ENCODE peak calls at places on chromosomes 16 and 17, in eight cellular contexts. D is fibroblast of pulmonary artery, P is keratinocyte, Y is HFFc6, I is neural crest cell, O is psoas muscle, H is A549, J is astrocyte of the spinal cord. C is an unnamed sample.

GRCh38 chr17:50686494-50687199 is 21.1 kb downstream of the ANKRD40 start:
- DNase-seq in D (peak), P (no peak), Y (peak), I (no peak), O (peak), H (peak), J (peak), C (no peak)

GRCh38 chr17:30222741-30223175 is 12.7 kb downstream of the SLC6A4 start:
- DNase-seq in D (no peak), P (no peak), Y (no peak), I (no peak), O (no peak), H (no peak), J (no peak), C (no peak)

GRCh38 chr16:14337303-14338191 is 266.4 kb downstream of the MRTFB start:
- DNase-seq in D (peak), P (no peak), Y (no peak), I (no peak), O (peak), H (no peak), J (no peak), C (no peak)

GRCh38 chr17:46179375-46179999 is 13.7 kb downstream of the KANSL1 start:
- DNase-seq in D (no peak), P (no peak), Y (no peak), I (no peak), O (no peak), H (no peak), J (no peak), C (no peak)

GRCh38 chr17:9284884-9285283 is 263.6 kb downstream of the NTN1 start:
- DNase-seq in D (no peak), P (no peak), Y (no peak), I (no peak), O (no peak), H (no peak), J (no peak), C (no peak)

GRCh38 chr16:49543315-49543946 is 169.8 kb downstream of the C16orf78 start:
- DNase-seq in D (no peak), P (no peak), Y (no peak), I (no peak), O (peak), H (no peak), J (no peak), C (peak)

GRCh38 chr16:31696968-31697743 is 169.5 kb downstream of the AHSP start:
- DNase-seq in D (peak), P (no peak), Y (peak), I (no peak), O (no peak), H (peak), J (peak), C (no peak)

GRCh38 chr16:83602797-83603735 is 204.7 kb upstream of the HSBP1 start:
- DNase-seq in D (no peak), P (no peak), Y (no peak), I (no peak), O (no peak), H (no peak), J (no peak), C (no peak)

GRCh38 chr17:77291591-77292386 is 151.0 kb downstream of the SEC14L1 start:
- DNase-seq in D (no peak), P (no peak), Y (no peak), I (no peak), O (no peak), H (no peak), J (no peak), C (no peak)

GRCh38 chr16:19384656-19385055 is 33.0 kb upstream of the TMC5 start:
- DNase-seq in D (no peak), P (peak), Y (no peak), I (no peak), O (no peak), H (peak), J (no peak), C (no peak)

GRCh38 chr16:75483222-75483621 is 12.0 kb downstream of the CHST6 start:
- DNase-seq in D (no peak), P (peak), Y (peak), I (no peak), O (no peak), H (no peak), J (peak), C (no peak)

GRCh38 chr16:85720319-85720637 is 30.6 kb downstream of the C16orf74 start:
- DNase-seq in D (no peak), P (peak), Y (peak), I (no peak), O (no peak), H (no peak), J (no peak), C (no peak)

GRCh38 chr16:57985204-57986121 is 14.5 kb upstream of the CNGB1 start:
- DNase-seq in D (no peak), P (no peak), Y (no peak), I (no peak), O (peak), H (no peak), J (no peak), C (no peak)

GRCh38 chr17:77465358-77466041 is 324.7 kb downstream of the SEC14L1 start:
- DNase-seq in D (peak), P (no peak), Y (peak), I (no peak), O (no peak), H (no peak), J (peak), C (no peak)

GRCh38 chr16:89344314-89344828 is 126.9 kb downstream of the ZNF778 start:
- DNase-seq in D (no peak), P (no peak), Y (no peak), I (no peak), O (peak), H (no peak), J (no peak), C (no peak)

GRCh38 chr16:49277386-49277742 is 4.3 kb downstream of the CBLN1 start:
- DNase-seq in D (no peak), P (no peak), Y (no peak), I (no peak), O (no peak), H (no peak), J (no peak), C (no peak)

GRCh38 chr17:18257268-18257681 is 1.3 kb downstream of the FLII start:
- DNase-seq in D (no peak), P (no peak), Y (no peak), I (no peak), O (no peak), H (no peak), J (no peak), C (no peak)

GRCh38 chr17:14886200-14886739 is 378.9 kb downstream of the PMP22 start:
- DNase-seq in D (peak), P (peak), Y (peak), I (no peak), O (no peak), H (peak), J (peak), C (no peak)

GRCh38 chr17:80832266-80832676 is 159.4 kb upstream of the CHMP6 start:
- DNase-seq in D (peak), P (no peak), Y (peak), I (no peak), O (peak), H (peak), J (peak), C (no peak)

GRCh38 chr16:57639172-57639571 is 10.7 kb downstream of the ADGRG1 start:
- DNase-seq in D (no peak), P (no peak), Y (no peak), I (peak), O (no peak), H (no peak), J (peak), C (peak)

GRCh38 chr17:81285179-81285878 is 9.8 kb downstream of the SLC38A10 start:
- DNase-seq in D (peak), P (no peak), Y (no peak), I (no peak), O (peak), H (no peak), J (peak), C (peak)

GRCh38 chr17:42744283-42744805 is 496 bp downstream of the EZH1 start:
- DNase-seq in D (peak), P (no peak), Y (peak), I (no peak), O (peak), H (peak), J (peak), C (peak)

GRCh38 chr17:17778308-17779014 is 58.3 kb downstream of the SREBF1 start:
- DNase-seq in D (peak), P (no peak), Y (no peak), I (no peak), O (peak), H (no peak), J (peak), C (no peak)

GRCh38 chr16:87207509-87207908 is 109.7 kb downstream of the C16orf95 start:
- DNase-seq in D (peak), P (no peak), Y (peak), I (no peak), O (no peak), H (peak), J (peak), C (no peak)

GRCh38 chr17:74850914-74851313 is 8.8 kb downstream of the GRIN2C start:
- DNase-seq in D (no peak), P (no peak), Y (no peak), I (no peak), O (no peak), H (no peak), J (no peak), C (no peak)

GRCh38 chr16:85253127-85253941 is 141.1 kb upstream of the CIBAR2 start:
- DNase-seq in D (peak), P (no peak), Y (no peak), I (peak), O (peak), H (peak), J (peak), C (peak)

GRCh38 chr17:13395346-13395745 is 206.4 kb downstream of the HS3ST3A1 start:
- DNase-seq in D (peak), P (no peak), Y (no peak), I (no peak), O (no peak), H (no peak), J (peak), C (no peak)

GRCh38 chr17:1078062-1078711 is 81.3 kb downstream of the TIMM22 start:
- DNase-seq in D (no peak), P (no peak), Y (no peak), I (no peak), O (peak), H (no peak), J (no peak), C (no peak)

GRCh38 chr16:9977333-9977897 is 204.8 kb downstream of the GRIN2A start:
- DNase-seq in D (no peak), P (no peak), Y (no peak), I (no peak), O (no peak), H (no peak), J (no peak), C (no peak)

DNA sequence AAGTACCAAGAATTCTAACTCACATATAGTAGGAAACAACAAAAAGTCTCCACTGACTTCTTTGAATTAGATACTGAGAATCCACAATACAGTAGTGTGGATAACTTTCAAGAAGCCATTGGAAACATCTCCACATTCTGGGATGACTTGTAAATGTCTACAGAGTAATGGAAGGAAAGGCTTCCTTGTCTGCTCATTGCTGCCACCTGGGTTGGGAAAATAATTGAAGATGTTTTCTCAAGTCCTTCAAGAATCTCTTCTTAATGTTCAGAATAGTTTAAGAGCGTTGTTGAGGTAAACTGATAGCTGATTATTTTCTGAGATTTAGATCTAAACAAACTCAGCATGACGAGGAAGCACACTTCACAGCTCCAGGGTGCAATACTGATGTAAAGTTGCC is 14.0 kb downstream of the CPSF4L start:
- DNase-seq in D (peak), P (no peak), Y (no peak), I (no peak), O (no peak), H (peak), J (no peak), C (no peak)
- TF ChIP-seq CTCF in D (peak), P (no peak), Y (peak), I (no peak), O (peak), H (peak), J (peak), C (no peak)

GRCh38 chr17:20010886-20011402 is 1.8 kb downstream of the SPECC1 start:
- DNase-seq in D (no peak), P (no peak), Y (no peak), I (no peak), O (no peak), H (no peak), J (no peak), C (no peak)

GRCh38 chr17:20010099-20010863 is 1.1 kb downstream of the SPECC1 start:
- DNase-seq in D (peak), P (no peak), Y (peak), I (peak), O (no peak), H (peak), J (peak), C (peak)

GRCh38 chr17:20009052-20009301 is 182 bp upstream of the SPECC1 start:
- DNase-seq in D (no peak), P (no peak), Y (peak), I (no peak), O (no peak), H (no peak), J (peak), C (no peak)

GRCh38 chr17:20008242-20009051 is 712 bp upstream of the SPECC1 start:
- DNase-seq in D (peak), P (no peak), Y (no peak), I (no peak), O (peak), H (peak), J (no peak), C (peak)

GRCh38 chr17:20009302-20010098 is at the start of gene SPECC1:
- DNase-seq in D (peak), P (no peak), Y (no peak), I (peak), O (peak), H (peak), J (peak), C (peak)
- TF ChIP-seq CTCF in D (peak), P (peak), Y (peak), I (peak), O (peak), H (peak), J (peak), C (peak)

GRCh38 chr17:20224379-20224778 is 215.2 kb downstream of the SPECC1 start:
- DNase-seq in D (no peak), P (no peak), Y (no peak), I (no peak), O (no peak), H (no peak), J (no peak), C (no peak)

GRCh38 chr17:20226814-20227482 is 217.8 kb downstream of the SPECC1 start:
- DNase-seq in D (peak), P (no peak), Y (peak), I (peak), O (peak), H (peak), J (peak), C (peak)

GRCh38 chr17:20225162-20226115 is 216.3 kb downstream of the SPECC1 start:
- DNase-seq in D (no peak), P (no peak), Y (no peak), I (no peak), O (no peak), H (peak), J (no peak), C (no peak)

GRCh38 chr17:20228410-20228809 is 219.3 kb downstream of the SPECC1 start:
- DNase-seq in D (no peak), P (no peak), Y (no peak), I (no peak), O (no peak), H (no peak), J (no peak), C (no peak)

GRCh38 chr17:20223808-20224328 is 214.7 kb downstream of the SPECC1 start:
- DNase-seq in D (no peak), P (peak), Y (peak), I (no peak), O (no peak), H (peak), J (peak), C (no peak)
- TF ChIP-seq CTCF in D (no peak), P (peak), Y (peak), I (no peak), O (no peak), H (no peak), J (no peak), C (no peak)

DNA sequence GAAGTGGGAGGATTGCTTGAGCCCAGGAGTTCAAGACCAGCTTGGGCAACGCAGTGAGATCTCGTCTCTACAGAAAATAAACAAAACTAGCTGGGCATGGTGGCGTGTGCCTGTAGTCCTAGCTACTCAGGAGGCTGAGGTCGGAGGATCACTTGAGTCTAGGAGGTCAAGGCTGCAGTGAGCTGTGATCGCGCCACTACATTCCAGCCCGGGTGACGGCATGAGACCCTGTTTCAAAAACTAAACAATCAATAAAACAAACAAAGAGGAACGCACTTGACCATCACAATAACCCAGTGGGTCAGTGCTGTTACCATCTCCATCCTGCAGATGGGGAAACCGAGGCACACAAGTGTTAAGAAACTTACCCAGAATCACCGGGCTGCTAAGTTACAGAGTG is 13.7 kb downstream of the ZNF500 start:
- DNase-seq in D (no peak), P (no peak), Y (no peak), I (no peak), O (no peak), H (no peak), J (no peak), C (no peak)
- TF ChIP-seq CTCF in D (no peak), P (no peak), Y (no peak), I (no peak), O (no peak), H (no peak), J (no peak), C (no peak)

GRCh38 chr17:39391448-39391847 is 10.0 kb downstream of the FBXL20 start:
- DNase-seq in D (no peak), P (no peak), Y (no peak), I (no peak), O (no peak), H (no peak), J (no peak), C (no peak)

GRCh38 chr17:39393732-39394131 is 7.7 kb downstream of the FBXL20 start:
- DNase-seq in D (peak), P (no peak), Y (no peak), I (no peak), O (no peak), H (no peak), J (no peak), C (no peak)
- TF ChIP-seq CTCF in D (no peak), P (no peak), Y (peak), I (no peak), O (no peak), H (peak), J (no peak), C (no peak)

GRCh38 chr17:40061532-40062038 is 1.2 kb upstream of the THRA start:
- DNase-seq in D (no peak), P (no peak), Y (no peak), I (no peak), O (no peak), H (no peak), J (no peak), C (no peak)

GRCh38 chr17:40065041-40065770 is 2.4 kb downstream of the THRA start:
- DNase-seq in D (peak), P (no peak), Y (peak), I (peak), O (no peak), H (peak), J (peak), C (no peak)

GRCh38 chr17:40062347-40063033 is at the start of gene THRA:
- DNase-seq in D (peak), P (no peak), Y (no peak), I (peak), O (peak), H (no peak), J (peak), C (peak)

GRCh38 chr17:40063915-40064531 is 1.3 kb downstream of the THRA start:
- DNase-seq in D (no peak), P (no peak), Y (no peak), I (no peak), O (no peak), H (no peak), J (no peak), C (no peak)

DNA sequence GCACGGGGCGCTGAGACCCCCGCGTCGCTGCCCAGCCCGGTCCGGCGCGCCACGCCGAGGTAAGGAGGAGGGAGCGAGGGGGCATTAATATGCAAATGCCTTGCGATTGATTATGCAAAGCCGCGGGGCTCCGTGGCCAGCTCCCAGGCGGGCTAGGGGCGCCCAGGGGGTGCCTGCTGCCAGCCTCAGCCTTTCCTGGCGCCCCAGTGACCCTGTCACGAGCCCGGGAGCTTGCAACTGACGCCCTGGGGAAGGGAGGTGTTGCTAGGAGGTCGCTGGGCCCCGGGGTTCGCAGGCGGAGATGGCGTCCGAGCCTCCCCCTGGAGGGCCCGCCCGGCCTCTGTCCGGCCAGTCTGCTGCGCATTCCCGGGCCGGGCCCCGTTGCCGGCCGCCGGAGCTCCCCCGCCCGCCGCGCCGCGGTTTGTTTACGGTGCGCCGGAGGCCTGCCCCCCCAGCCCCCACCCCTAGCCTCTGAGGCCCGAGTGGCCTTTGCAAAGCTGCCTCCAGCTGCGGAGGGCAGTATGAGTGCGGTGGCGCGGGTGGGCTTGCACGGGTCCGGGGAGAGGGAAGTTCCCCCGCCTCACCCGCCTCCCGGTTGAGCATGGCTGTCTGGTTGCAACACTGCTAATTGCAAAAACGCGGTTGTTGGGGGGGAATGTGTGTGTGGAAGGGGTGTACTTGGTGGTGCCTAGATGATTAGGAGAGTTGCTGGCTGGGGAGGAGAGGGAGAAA is 435 bp downstream of the THRA start:
- DNase-seq in D (peak), P (no peak), Y (no peak), I (peak), O (peak), H (no peak), J (no peak), C (peak)
- TF ChIP-seq CTCF in D (no peak), P (no peak), Y (no peak), I (no peak), O (no peak), H (no peak), J (no peak), C (no peak)

DNA sequence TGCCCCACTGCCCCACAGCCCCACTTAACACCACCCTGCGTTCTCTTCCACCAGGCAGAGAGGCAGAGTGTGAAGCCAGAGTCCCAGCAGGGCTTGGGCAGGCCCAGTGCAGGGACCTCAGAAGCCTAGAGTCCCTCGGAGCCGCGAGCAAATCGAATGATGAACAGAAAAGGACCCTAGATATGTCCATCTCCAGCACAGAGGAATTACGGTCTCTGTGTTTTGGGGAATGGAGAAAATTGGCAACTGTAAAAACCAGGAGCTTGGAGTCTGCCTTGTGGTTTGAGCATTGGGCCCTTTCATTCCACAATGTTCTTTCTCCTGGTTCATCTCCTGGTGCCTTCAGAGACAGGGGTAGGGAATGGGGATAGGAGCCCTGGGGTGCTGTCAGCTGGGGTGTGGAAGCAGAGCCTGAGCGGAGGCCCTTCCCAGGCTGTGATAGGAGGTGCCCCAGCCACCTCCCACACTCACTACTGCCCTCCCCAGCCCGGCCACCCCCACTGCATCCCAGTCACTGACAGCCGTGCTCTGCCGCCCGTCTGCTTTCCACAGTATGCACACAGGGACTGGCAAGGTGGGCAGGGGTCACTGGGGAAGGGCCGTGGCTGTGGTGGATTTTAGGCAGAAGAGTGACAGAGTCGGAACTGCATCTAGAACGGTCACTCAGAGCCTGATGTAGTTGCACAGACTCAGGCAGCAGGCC is 26.7 kb downstream of the TBX4 start:
- DNase-seq in D (no peak), P (no peak), Y (no peak), I (no peak), O (no peak), H (no peak), J (no peak), C (no peak)
- TF ChIP-seq CTCF in D (no peak), P (peak), Y (no peak), I (no peak), O (no peak), H (no peak), J (no peak), C (no peak)